ENCODE peak calls at places on chromosomes 1 and 21, in ten cellular contexts. One of them, this sample, is unnamed.

GRCh38 chr1:179953974-179954493 is 576 bp upstream of the CEP350 start:
- DNase-seq in GM06990: no peak
- DNase-seq in GM12878: no peak
- DNase-seq in ascending aorta: peak
- DNase-seq in skeletal muscle cell: peak
- DNase-seq in adrenal gland: peak
- DNase-seq in neural progenitor cell: peak
- DNase-seq in GM23248: peak
- DNase-seq in pancreas: peak
- DNase-seq in HFF-Myc: peak
- DNase-seq in this sample: peak

GRCh38 chr1:183952101-183952500 is 85.4 kb downstream of the COLGALT2 start:
- DNase-seq in GM23248: no peak
- DNase-seq in adrenal gland: no peak
- DNase-seq in GM06990: no peak
- DNase-seq in neural progenitor cell: no peak
- DNase-seq in pancreas: no peak
- DNase-seq in HFF-Myc: no peak
- DNase-seq in ascending aorta: no peak
- DNase-seq in GM12878: no peak
- DNase-seq in skeletal muscle cell: no peak
- DNase-seq in this sample: no peak

GRCh38 chr1:84598846-84599741 is 24.9 kb upstream of the CTBS start:
- DNase-seq in pancreas: no peak
- DNase-seq in adrenal gland: no peak
- DNase-seq in HFF-Myc: no peak
- DNase-seq in neural progenitor cell: no peak
- DNase-seq in GM12878: peak
- DNase-seq in GM06990: peak
- DNase-seq in skeletal muscle cell: peak
- DNase-seq in GM23248: peak
- DNase-seq in ascending aorta: no peak
- DNase-seq in this sample: no peak

GRCh38 chr1:213538251-213538650 is 449.5 kb upstream of the PROX1 start:
- DNase-seq in neural progenitor cell: no peak
- DNase-seq in adrenal gland: no peak
- DNase-seq in GM12878: no peak
- DNase-seq in HFF-Myc: no peak
- DNase-seq in GM23248: no peak
- DNase-seq in pancreas: no peak
- DNase-seq in GM06990: no peak
- DNase-seq in skeletal muscle cell: no peak
- DNase-seq in ascending aorta: no peak
- DNase-seq in this sample: no peak

GRCh38 chr1:192654607-192655389 is 18.9 kb downstream of the RGS13 start:
- DNase-seq in HFF-Myc: no peak
- DNase-seq in GM12878: no peak
- DNase-seq in ascending aorta: no peak
- DNase-seq in GM23248: peak
- DNase-seq in GM06990: no peak
- DNase-seq in pancreas: no peak
- DNase-seq in skeletal muscle cell: peak
- DNase-seq in neural progenitor cell: no peak
- DNase-seq in adrenal gland: peak
- DNase-seq in this sample: peak

GRCh38 chr1:29390491-29391361 is 154.4 kb downstream of the PTPRU start:
- DNase-seq in neural progenitor cell: no peak
- DNase-seq in GM12878: no peak
- DNase-seq in pancreas: no peak
- DNase-seq in skeletal muscle cell: no peak
- DNase-seq in ascending aorta: no peak
- DNase-seq in HFF-Myc: no peak
- DNase-seq in GM23248: no peak
- DNase-seq in GM06990: no peak
- DNase-seq in adrenal gland: no peak
- DNase-seq in this sample: no peak

GRCh38 chr1:6803357-6803756 is 18.1 kb downstream of the CAMTA1 start:
- DNase-seq in HFF-Myc: no peak
- DNase-seq in ascending aorta: no peak
- DNase-seq in skeletal muscle cell: no peak
- DNase-seq in GM12878: no peak
- DNase-seq in GM06990: no peak
- DNase-seq in pancreas: no peak
- DNase-seq in GM23248: peak
- DNase-seq in neural progenitor cell: no peak
- DNase-seq in adrenal gland: no peak
- DNase-seq in this sample: no peak

GRCh38 chr1:200526709-200527612 is 93.6 kb downstream of the KIF14 start:
- DNase-seq in skeletal muscle cell: peak
- DNase-seq in GM06990: peak
- DNase-seq in adrenal gland: no peak
- DNase-seq in GM12878: no peak
- DNase-seq in GM23248: peak
- DNase-seq in neural progenitor cell: no peak
- DNase-seq in pancreas: no peak
- DNase-seq in HFF-Myc: peak
- DNase-seq in ascending aorta: no peak
- DNase-seq in this sample: no peak

GRCh38 chr1:221742555-221743415 is 896 bp upstream of the DUSP10 start:
- DNase-seq in neural progenitor cell: peak
- DNase-seq in HFF-Myc: peak
- DNase-seq in GM06990: peak
- DNase-seq in adrenal gland: peak
- DNase-seq in GM12878: no peak
- DNase-seq in ascending aorta: peak
- DNase-seq in GM23248: peak
- DNase-seq in skeletal muscle cell: peak
- DNase-seq in pancreas: peak
- DNase-seq in this sample: peak

GRCh38 chr1:221751267-221751887 is 9.5 kb upstream of the DUSP10 start:
- DNase-seq in GM23248: no peak
- DNase-seq in pancreas: no peak
- DNase-seq in GM12878: no peak
- DNase-seq in GM06990: no peak
- DNase-seq in ascending aorta: no peak
- DNase-seq in skeletal muscle cell: no peak
- DNase-seq in HFF-Myc: no peak
- DNase-seq in adrenal gland: no peak
- DNase-seq in neural progenitor cell: no peak
- DNase-seq in this sample: no peak

GRCh38 chr1:221748981-221749380 is 7.1 kb upstream of the DUSP10 start:
- DNase-seq in pancreas: no peak
- DNase-seq in HFF-Myc: no peak
- DNase-seq in adrenal gland: no peak
- DNase-seq in GM12878: no peak
- DNase-seq in skeletal muscle cell: no peak
- DNase-seq in GM23248: no peak
- DNase-seq in ascending aorta: no peak
- DNase-seq in GM06990: no peak
- DNase-seq in neural progenitor cell: no peak
- DNase-seq in this sample: no peak

GRCh38 chr1:221743416-221744208 is 1.7 kb upstream of the DUSP10 start:
- DNase-seq in ascending aorta: no peak
- DNase-seq in skeletal muscle cell: no peak
- DNase-seq in GM06990: peak
- DNase-seq in HFF-Myc: no peak
- DNase-seq in pancreas: no peak
- DNase-seq in GM23248: no peak
- DNase-seq in adrenal gland: no peak
- DNase-seq in GM12878: peak
- DNase-seq in neural progenitor cell: no peak
- DNase-seq in this sample: no peak

DNA sequence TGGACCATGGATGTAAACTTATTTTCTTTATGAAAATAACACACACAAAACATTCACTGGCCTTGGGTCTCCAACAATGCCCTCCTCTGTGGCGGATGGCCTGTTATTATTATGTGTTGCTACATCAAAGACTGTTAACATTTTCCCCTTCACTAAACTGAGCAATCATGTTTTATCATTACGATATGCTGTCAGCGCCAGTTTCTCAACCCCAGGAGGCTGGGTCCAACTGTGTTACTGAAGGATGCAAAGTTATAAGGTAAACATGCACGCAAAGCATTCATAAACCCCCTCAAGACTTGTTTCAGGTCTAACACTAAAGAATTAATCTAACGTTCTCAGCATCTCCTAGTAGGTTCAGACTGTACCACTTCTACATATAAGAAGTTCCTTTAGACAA is 6.0 kb upstream of the DUSP10 start:
- DNase-seq in adrenal gland: no peak
- DNase-seq in GM23248: no peak
- DNase-seq in ascending aorta: no peak
- DNase-seq in HFF-Myc: no peak
- DNase-seq in pancreas: no peak
- DNase-seq in GM12878: no peak
- DNase-seq in neural progenitor cell: no peak
- DNase-seq in skeletal muscle cell: no peak
- DNase-seq in GM06990: no peak
- DNase-seq in this sample: no peak
- H3K4me3 ChIP-seq in adrenal gland: no peak
- H3K4me3 ChIP-seq in GM23248: no peak
- H3K4me3 ChIP-seq in ascending aorta: no peak
- H3K4me3 ChIP-seq in HFF-Myc: no peak
- H3K4me3 ChIP-seq in pancreas: no peak
- H3K4me3 ChIP-seq in GM12878: no peak
- H3K4me3 ChIP-seq in neural progenitor cell: no peak
- H3K4me3 ChIP-seq in skeletal muscle cell: no peak
- H3K4me3 ChIP-seq in GM06990: no peak
- H3K4me3 ChIP-seq in this sample: no peak

GRCh38 chr21:31216206-31216605 is 127.9 kb downstream of the TIAM1 start:
- DNase-seq in skeletal muscle cell: no peak
- DNase-seq in HFF-Myc: no peak
- DNase-seq in GM12878: no peak
- DNase-seq in GM06990: no peak
- DNase-seq in adrenal gland: no peak
- DNase-seq in ascending aorta: no peak
- DNase-seq in pancreas: no peak
- DNase-seq in neural progenitor cell: no peak
- DNase-seq in GM23248: no peak
- DNase-seq in this sample: no peak

GRCh38 chr21:31221051-31221450 is 123.0 kb downstream of the TIAM1 start:
- DNase-seq in adrenal gland: no peak
- DNase-seq in GM23248: no peak
- DNase-seq in pancreas: no peak
- DNase-seq in HFF-Myc: no peak
- DNase-seq in ascending aorta: no peak
- DNase-seq in neural progenitor cell: no peak
- DNase-seq in GM12878: no peak
- DNase-seq in GM06990: no peak
- DNase-seq in skeletal muscle cell: no peak
- DNase-seq in this sample: no peak

GRCh38 chr21:31220567-31220966 is 123.5 kb downstream of the TIAM1 start:
- DNase-seq in ascending aorta: no peak
- DNase-seq in GM06990: no peak
- DNase-seq in adrenal gland: no peak
- DNase-seq in skeletal muscle cell: peak
- DNase-seq in pancreas: no peak
- DNase-seq in GM12878: no peak
- DNase-seq in HFF-Myc: no peak
- DNase-seq in GM23248: peak
- DNase-seq in neural progenitor cell: peak
- DNase-seq in this sample: no peak

GRCh38 chr21:31222142-31222541 is 121.9 kb downstream of the TIAM1 start:
- DNase-seq in GM12878: no peak
- DNase-seq in GM06990: no peak
- DNase-seq in adrenal gland: no peak
- DNase-seq in neural progenitor cell: no peak
- DNase-seq in HFF-Myc: peak
- DNase-seq in ascending aorta: no peak
- DNase-seq in GM23248: peak
- DNase-seq in skeletal muscle cell: no peak
- DNase-seq in pancreas: no peak
- DNase-seq in this sample: no peak

DNA sequence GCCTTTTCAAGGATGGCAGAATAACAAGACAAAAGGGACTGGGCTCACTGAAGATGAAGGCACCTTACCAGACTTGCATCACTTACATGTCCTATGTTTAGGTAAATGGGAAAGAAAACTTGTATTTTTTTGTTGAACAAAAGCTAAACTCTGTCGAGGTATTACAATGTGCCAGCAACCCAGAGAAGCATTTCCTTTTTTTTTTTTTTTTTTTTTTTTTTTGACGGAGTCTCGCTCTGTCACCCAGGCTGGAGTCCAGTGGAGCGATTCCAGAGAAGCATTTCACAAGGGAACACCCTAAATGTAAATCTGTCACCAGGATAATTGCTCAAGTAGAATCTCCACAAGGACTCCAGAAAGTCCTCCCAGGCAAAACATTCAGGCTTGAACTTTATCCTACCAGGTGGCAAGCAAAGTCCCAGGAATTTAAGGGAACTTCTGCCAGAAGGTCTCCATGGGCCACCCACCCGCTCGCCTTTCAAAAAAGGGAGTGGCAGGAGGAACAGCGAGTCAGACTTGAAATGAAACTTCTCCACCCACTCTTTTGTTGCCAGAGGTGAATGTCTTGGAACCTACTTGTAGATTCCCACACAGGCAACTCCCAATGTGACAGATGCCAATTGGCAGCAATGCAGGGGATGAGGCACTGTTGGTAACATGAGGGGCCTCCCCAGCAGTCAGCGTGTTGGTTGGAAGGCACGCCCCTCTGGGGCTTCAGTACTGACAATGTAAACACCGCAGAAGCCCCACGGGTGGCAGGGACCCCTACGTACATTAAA is 125.0 kb downstream of the TIAM1 start:
- DNase-seq in adrenal gland: no peak
- DNase-seq in GM06990: no peak
- DNase-seq in pancreas: no peak
- DNase-seq in ascending aorta: peak
- DNase-seq in skeletal muscle cell: peak
- DNase-seq in GM12878: no peak
- DNase-seq in GM23248: peak
- DNase-seq in HFF-Myc: no peak
- DNase-seq in neural progenitor cell: peak
- DNase-seq in this sample: no peak
- H3K4me3 ChIP-seq in adrenal gland: no peak
- H3K4me3 ChIP-seq in GM06990: no peak
- H3K4me3 ChIP-seq in pancreas: no peak
- H3K4me3 ChIP-seq in ascending aorta: no peak
- H3K4me3 ChIP-seq in skeletal muscle cell: no peak
- H3K4me3 ChIP-seq in GM12878: no peak
- H3K4me3 ChIP-seq in GM23248: peak
- H3K4me3 ChIP-seq in HFF-Myc: no peak
- H3K4me3 ChIP-seq in neural progenitor cell: no peak
- H3K4me3 ChIP-seq in this sample: no peak

GRCh38 chr1:231416896-231417295 is 5.2 kb downstream of the EGLN1 start:
- DNase-seq in HFF-Myc: no peak
- DNase-seq in GM23248: peak
- DNase-seq in ascending aorta: no peak
- DNase-seq in adrenal gland: no peak
- DNase-seq in pancreas: no peak
- DNase-seq in neural progenitor cell: no peak
- DNase-seq in GM12878: no peak
- DNase-seq in skeletal muscle cell: no peak
- DNase-seq in GM06990: no peak
- DNase-seq in this sample: no peak

GRCh38 chr1:231418741-231419107 is 3.4 kb downstream of the EGLN1 start:
- DNase-seq in pancreas: no peak
- DNase-seq in skeletal muscle cell: no peak
- DNase-seq in neural progenitor cell: no peak
- DNase-seq in adrenal gland: no peak
- DNase-seq in GM12878: no peak
- DNase-seq in GM23248: no peak
- DNase-seq in HFF-Myc: no peak
- DNase-seq in ascending aorta: no peak
- DNase-seq in GM06990: no peak
- DNase-seq in this sample: no peak

GRCh38 chr1:231419147-231419546 is 2.9 kb downstream of the EGLN1 start:
- DNase-seq in GM06990: no peak
- DNase-seq in ascending aorta: no peak
- DNase-seq in HFF-Myc: no peak
- DNase-seq in neural progenitor cell: no peak
- DNase-seq in adrenal gland: no peak
- DNase-seq in skeletal muscle cell: no peak
- DNase-seq in pancreas: no peak
- DNase-seq in GM12878: no peak
- DNase-seq in GM23248: no peak
- DNase-seq in this sample: no peak

GRCh38 chr1:231418101-231418740 is 3.9 kb downstream of the EGLN1 start:
- DNase-seq in HFF-Myc: no peak
- DNase-seq in ascending aorta: no peak
- DNase-seq in GM06990: no peak
- DNase-seq in skeletal muscle cell: no peak
- DNase-seq in GM23248: peak
- DNase-seq in adrenal gland: no peak
- DNase-seq in neural progenitor cell: no peak
- DNase-seq in pancreas: no peak
- DNase-seq in GM12878: no peak
- DNase-seq in this sample: no peak

DNA sequence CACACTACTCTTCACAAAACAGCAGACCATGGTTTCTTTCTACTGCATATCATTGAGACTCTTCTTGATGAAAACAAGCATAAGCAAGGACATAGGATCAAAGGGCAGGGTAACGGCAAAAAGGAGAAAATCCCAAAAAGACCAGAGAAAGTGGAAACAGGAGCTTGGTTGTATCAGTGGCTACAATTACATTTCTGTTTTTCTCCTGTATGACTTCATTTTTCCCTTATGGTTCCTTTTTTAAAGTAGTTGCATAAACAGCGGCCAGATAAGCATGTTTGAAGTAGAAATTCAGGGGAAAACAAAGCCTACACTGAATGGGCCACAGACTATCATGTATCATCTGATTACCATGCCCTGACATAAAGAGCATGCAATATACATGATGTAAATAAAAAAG is 4.6 kb downstream of the EGLN1 start:
- DNase-seq in skeletal muscle cell: no peak
- DNase-seq in ascending aorta: no peak
- DNase-seq in neural progenitor cell: no peak
- DNase-seq in GM06990: no peak
- DNase-seq in adrenal gland: no peak
- DNase-seq in GM12878: no peak
- DNase-seq in pancreas: no peak
- DNase-seq in GM23248: no peak
- DNase-seq in HFF-Myc: no peak
- DNase-seq in this sample: no peak
- H3K4me3 ChIP-seq in skeletal muscle cell: peak
- H3K4me3 ChIP-seq in ascending aorta: peak
- H3K4me3 ChIP-seq in neural progenitor cell: no peak
- H3K4me3 ChIP-seq in GM06990: no peak
- H3K4me3 ChIP-seq in adrenal gland: no peak
- H3K4me3 ChIP-seq in GM12878: peak
- H3K4me3 ChIP-seq in pancreas: peak
- H3K4me3 ChIP-seq in GM23248: peak
- H3K4me3 ChIP-seq in HFF-Myc: peak
- H3K4me3 ChIP-seq in this sample: peak

DNA sequence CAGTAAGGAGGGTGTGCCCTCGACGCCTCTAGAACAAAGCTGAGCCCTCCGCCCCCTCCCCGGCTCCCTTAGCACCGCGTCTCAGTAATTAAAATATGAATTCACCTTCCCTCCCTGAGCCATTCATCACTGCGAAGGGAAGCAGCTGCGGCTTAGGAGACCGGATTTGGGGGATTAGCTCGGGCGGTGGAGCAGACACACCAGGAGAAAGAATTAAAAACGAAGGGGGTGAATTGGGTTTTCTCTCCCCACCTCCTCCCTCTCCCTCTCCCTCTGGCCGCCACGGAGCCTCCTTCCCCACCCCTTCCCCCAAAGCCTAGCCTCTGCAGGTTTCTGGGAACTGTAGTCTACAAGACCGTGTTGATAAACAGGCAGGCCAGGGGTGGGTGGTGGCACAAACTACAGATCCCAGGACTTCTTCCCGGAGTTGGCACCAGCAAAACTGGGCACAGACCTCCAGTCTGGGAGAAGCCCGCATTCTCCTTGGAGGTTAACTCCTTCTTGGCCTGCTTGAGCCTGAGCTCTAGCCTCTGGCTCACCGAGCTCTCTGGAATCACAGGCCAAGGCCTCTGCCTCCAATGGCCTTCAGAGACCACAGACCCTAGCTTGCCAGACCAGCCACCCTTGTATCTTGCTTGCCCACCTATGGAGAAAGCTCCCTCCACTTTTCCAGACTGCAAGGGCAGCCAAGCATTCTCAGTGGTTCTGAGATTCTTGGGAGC is 10.8 kb downstream of the BLACAT1 start:
- DNase-seq in neural progenitor cell: peak
- DNase-seq in pancreas: no peak
- DNase-seq in ascending aorta: peak
- DNase-seq in HFF-Myc: no peak
- DNase-seq in GM23248: no peak
- DNase-seq in adrenal gland: peak
- DNase-seq in skeletal muscle cell: no peak
- DNase-seq in GM06990: no peak
- DNase-seq in GM12878: no peak
- DNase-seq in this sample: no peak
- H3K4me3 ChIP-seq in neural progenitor cell: peak
- H3K4me3 ChIP-seq in pancreas: no peak
- H3K4me3 ChIP-seq in ascending aorta: peak
- H3K4me3 ChIP-seq in HFF-Myc: no peak
- H3K4me3 ChIP-seq in GM23248: no peak
- H3K4me3 ChIP-seq in adrenal gland: no peak
- H3K4me3 ChIP-seq in skeletal muscle cell: no peak
- H3K4me3 ChIP-seq in GM06990: no peak
- H3K4me3 ChIP-seq in GM12878: no peak
- H3K4me3 ChIP-seq in this sample: no peak

This sample was measured in BE2C.